ENCODE peak calls at places on chromosome 2, in six cellular contexts. One of them, this sample, is unnamed.

GRCh38 chr2:225735844-225736243 is 336.3 kb downstream of the NYAP2 start:
- DNase-seq in endodermal cell: no peak
- DNase-seq in A673: peak; percentile 86
- DNase-seq in thoracic aorta: no peak
- DNase-seq in psoas muscle: no peak
- DNase-seq in transverse colon: no peak
- DNase-seq in this sample: no peak

GRCh38 chr2:60499651-60500300 is 53.7 kb downstream of the BCL11A start:
- DNase-seq in endodermal cell: no peak
- DNase-seq in A673: no peak
- DNase-seq in thoracic aorta: no peak
- DNase-seq in psoas muscle: no peak
- DNase-seq in transverse colon: no peak
- DNase-seq in this sample: no peak

GRCh38 chr2:9269695-9270365 is 63.2 kb downstream of the ASAP2 start:
- DNase-seq in endodermal cell: no peak
- DNase-seq in A673: no peak
- DNase-seq in thoracic aorta: no peak
- DNase-seq in psoas muscle: no peak
- DNase-seq in transverse colon: no peak
- DNase-seq in this sample: no peak

GRCh38 chr2:24984912-24985311 is 13.2 kb upstream of the DNAJC27 start:
- DNase-seq in endodermal cell: peak; percentile 42
- DNase-seq in A673: peak; percentile 32
- DNase-seq in thoracic aorta: no peak
- DNase-seq in psoas muscle: no peak
- DNase-seq in transverse colon: peak; percentile 18
- DNase-seq in this sample: peak; percentile 73

GRCh38 chr2:48204750-48205136 is 298.4 kb upstream of the FBXO11 start:
- DNase-seq in endodermal cell: no peak
- DNase-seq in A673: no peak
- DNase-seq in thoracic aorta: no peak
- DNase-seq in psoas muscle: no peak
- DNase-seq in transverse colon: no peak
- DNase-seq in this sample: no peak

GRCh38 chr2:112622528-112622849 is 23.2 kb upstream of the SLC20A1 start:
- DNase-seq in endodermal cell: no peak
- DNase-seq in A673: peak; percentile 59
- DNase-seq in thoracic aorta: no peak
- DNase-seq in psoas muscle: no peak
- DNase-seq in transverse colon: no peak
- DNase-seq in this sample: no peak

GRCh38 chr2:156147594-156148330 is 184.8 kb downstream of the NR4A2 start:
- DNase-seq in endodermal cell: no peak
- DNase-seq in A673: no peak
- DNase-seq in thoracic aorta: no peak
- DNase-seq in psoas muscle: no peak
- DNase-seq in transverse colon: no peak
- DNase-seq in this sample: no peak

GRCh38 chr2:130288467-130289403 is 54.0 kb upstream of the IMP4 start:
- DNase-seq in endodermal cell: peak; percentile 91
- DNase-seq in A673: no peak
- DNase-seq in thoracic aorta: no peak
- DNase-seq in psoas muscle: peak; percentile 6
- DNase-seq in transverse colon: no peak
- DNase-seq in this sample: no peak

GRCh38 chr2:230161180-230161579 is 58.6 kb downstream of the SP110 start:
- DNase-seq in endodermal cell: no peak
- DNase-seq in A673: no peak
- DNase-seq in thoracic aorta: no peak
- DNase-seq in psoas muscle: no peak
- DNase-seq in transverse colon: no peak
- DNase-seq in this sample: no peak

GRCh38 chr2:58030789-58031188 is 15.8 kb upstream of the VRK2 start:
- DNase-seq in endodermal cell: no peak
- DNase-seq in A673: no peak
- DNase-seq in thoracic aorta: no peak
- DNase-seq in psoas muscle: no peak
- DNase-seq in transverse colon: no peak
- DNase-seq in this sample: no peak

GRCh38 chr2:150052457-150052856 is 435.0 kb downstream of the RND3 start:
- DNase-seq in endodermal cell: no peak
- DNase-seq in A673: no peak
- DNase-seq in thoracic aorta: no peak
- DNase-seq in psoas muscle: no peak
- DNase-seq in transverse colon: no peak
- DNase-seq in this sample: no peak

GRCh38 chr2:194380011-194380410 is 1277.0 kb upstream of the SLC39A10 start:
- DNase-seq in endodermal cell: no peak
- DNase-seq in A673: no peak
- DNase-seq in thoracic aorta: no peak
- DNase-seq in psoas muscle: no peak
- DNase-seq in transverse colon: no peak
- DNase-seq in this sample: no peak

GRCh38 chr2:53334610-53335009 is 433.0 kb upstream of the CHAC2 start:
- DNase-seq in endodermal cell: no peak
- DNase-seq in A673: no peak
- DNase-seq in thoracic aorta: no peak
- DNase-seq in psoas muscle: no peak
- DNase-seq in transverse colon: no peak
- DNase-seq in this sample: no peak

GRCh38 chr2:120501591-120501990 is 155.7 kb downstream of the INHBB start:
- DNase-seq in endodermal cell: no peak
- DNase-seq in A673: no peak
- DNase-seq in thoracic aorta: no peak
- DNase-seq in psoas muscle: no peak
- DNase-seq in transverse colon: no peak
- DNase-seq in this sample: no peak

GRCh38 chr2:161004379-161004778 is 155.8 kb upstream of the TANK start:
- DNase-seq in endodermal cell: no peak
- DNase-seq in A673: peak; percentile 34
- DNase-seq in thoracic aorta: no peak
- DNase-seq in psoas muscle: no peak
- DNase-seq in transverse colon: no peak
- DNase-seq in this sample: no peak

GRCh38 chr2:227819398-227819697 is 5.7 kb downstream of the CCL20 start:
- DNase-seq in endodermal cell: no peak
- DNase-seq in A673: no peak
- DNase-seq in thoracic aorta: no peak
- DNase-seq in psoas muscle: no peak
- DNase-seq in transverse colon: no peak
- DNase-seq in this sample: no peak

GRCh38 chr2:82811946-82812345 is 1647.1 kb downstream of the SUCLG1 start:
- DNase-seq in endodermal cell: no peak
- DNase-seq in A673: no peak
- DNase-seq in thoracic aorta: no peak
- DNase-seq in psoas muscle: no peak
- DNase-seq in transverse colon: no peak
- DNase-seq in this sample: no peak

GRCh38 chr2:160409480-160409879 is 84.1 kb downstream of the RBMS1 start:
- DNase-seq in endodermal cell: no peak
- DNase-seq in A673: no peak
- DNase-seq in thoracic aorta: no peak
- DNase-seq in psoas muscle: no peak
- DNase-seq in transverse colon: no peak
- DNase-seq in this sample: no peak

DNA sequence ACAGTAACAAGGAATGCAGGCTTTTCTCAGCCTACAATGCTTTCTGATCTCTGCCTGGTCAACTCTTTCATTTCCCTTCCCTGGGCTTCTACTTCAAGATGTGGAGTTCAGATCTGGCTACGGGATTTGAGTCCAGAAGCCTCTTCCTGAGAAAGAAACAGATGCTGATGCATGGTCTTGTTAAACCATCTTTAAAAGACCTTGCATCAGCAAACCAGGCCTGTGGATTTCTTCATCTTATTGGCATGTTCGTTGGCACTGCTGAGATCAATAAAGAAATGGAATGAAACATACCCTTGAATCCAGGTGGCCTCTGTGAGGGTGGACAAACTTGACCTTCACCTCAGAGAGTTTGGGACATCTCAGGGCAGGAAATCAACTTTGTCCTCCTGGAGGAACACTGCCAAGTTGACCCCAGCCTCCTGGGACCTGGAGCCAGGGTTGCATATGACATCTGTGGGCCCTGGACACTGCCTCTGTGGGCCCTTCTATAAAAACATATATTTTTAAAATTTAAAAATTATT is 21.4 kb downstream of the IGFBP2 start:
- DNase-seq in endodermal cell: no peak
- DNase-seq in A673: no peak
- DNase-seq in thoracic aorta: no peak
- DNase-seq in psoas muscle: no peak
- DNase-seq in transverse colon: no peak
- DNase-seq in this sample: no peak
- H3K27ac ChIP-seq in endodermal cell: no peak overlapping the region
- H3K27ac ChIP-seq in A673: peak overlapping the region; percentile 39
- H3K27ac ChIP-seq in thoracic aorta: peak overlapping the region; percentile 69
- H3K27ac ChIP-seq in psoas muscle: no peak overlapping the region
- H3K27ac ChIP-seq in transverse colon: no peak overlapping the region
- H3K27ac ChIP-seq in this sample: no peak overlapping the region

GRCh38 chr2:66498597-66498910 is 63.6 kb downstream of the MEIS1 start:
- DNase-seq in endodermal cell: peak; percentile 51
- DNase-seq in A673: no peak
- DNase-seq in thoracic aorta: no peak
- DNase-seq in psoas muscle: no peak
- DNase-seq in transverse colon: no peak
- DNase-seq in this sample: no peak

GRCh38 chr2:66496680-66497420 is 61.9 kb downstream of the MEIS1 start:
- DNase-seq in endodermal cell: no peak
- DNase-seq in A673: no peak
- DNase-seq in thoracic aorta: no peak
- DNase-seq in psoas muscle: no peak
- DNase-seq in transverse colon: no peak
- DNase-seq in this sample: no peak

GRCh38 chr2:66494708-66495107 is 59.8 kb downstream of the MEIS1 start:
- DNase-seq in endodermal cell: no peak
- DNase-seq in A673: no peak
- DNase-seq in thoracic aorta: peak; percentile 22
- DNase-seq in psoas muscle: peak; percentile 46
- DNase-seq in transverse colon: peak; percentile 48
- DNase-seq in this sample: peak; percentile 30

GRCh38 chr2:66497706-66498596 is 63.0 kb downstream of the MEIS1 start:
- DNase-seq in endodermal cell: no peak
- DNase-seq in A673: no peak
- DNase-seq in thoracic aorta: no peak
- DNase-seq in psoas muscle: no peak
- DNase-seq in transverse colon: no peak
- DNase-seq in this sample: no peak

GRCh38 chr2:66495788-66496640 is 61.1 kb downstream of the MEIS1 start:
- DNase-seq in endodermal cell: peak; percentile 66
- DNase-seq in A673: peak; percentile 56
- DNase-seq in thoracic aorta: peak; percentile 45
- DNase-seq in psoas muscle: peak; percentile 37
- DNase-seq in transverse colon: no peak
- DNase-seq in this sample: peak; percentile 26
- H3K27ac ChIP-seq in endodermal cell: no peak overlapping the region
- H3K27ac ChIP-seq in A673: peak overlapping the region; percentile 31
- H3K27ac ChIP-seq in thoracic aorta: peak overlapping the region; percentile 50
- H3K27ac ChIP-seq in psoas muscle: no peak overlapping the region
- H3K27ac ChIP-seq in transverse colon: peak overlapping the region; percentile 37
- H3K27ac ChIP-seq in this sample: peak overlapping the region; percentile 40

GRCh38 chr2:10372195-10372861 is 69.6 kb downstream of the HPCAL1 start:
- DNase-seq in endodermal cell: peak; percentile 39
- DNase-seq in A673: no peak
- DNase-seq in thoracic aorta: no peak
- DNase-seq in psoas muscle: no peak
- DNase-seq in transverse colon: no peak
- DNase-seq in this sample: no peak
- H3K27ac ChIP-seq in endodermal cell: peak overlapping the region; percentile 53
- H3K27ac ChIP-seq in A673: no peak overlapping the region
- H3K27ac ChIP-seq in thoracic aorta: no peak overlapping the region
- H3K27ac ChIP-seq in psoas muscle: no peak overlapping the region
- H3K27ac ChIP-seq in transverse colon: no peak overlapping the region
- H3K27ac ChIP-seq in this sample: peak overlapping the region; percentile 65

GRCh38 chr2:32947484-32948143 is 861 bp downstream of the LTBP1 start:
- DNase-seq in endodermal cell: peak; percentile 89
- DNase-seq in A673: peak; percentile 19
- DNase-seq in thoracic aorta: no peak
- DNase-seq in psoas muscle: peak; percentile 26
- DNase-seq in transverse colon: peak; percentile 74
- DNase-seq in this sample: peak; percentile 43

GRCh38 chr2:32948266-32948665 is 1.5 kb downstream of the LTBP1 start:
- DNase-seq in endodermal cell: no peak
- DNase-seq in A673: no peak
- DNase-seq in thoracic aorta: no peak
- DNase-seq in psoas muscle: no peak
- DNase-seq in transverse colon: no peak
- DNase-seq in this sample: no peak

GRCh38 chr2:32954206-32954605 is 7.5 kb downstream of the LTBP1 start:
- DNase-seq in endodermal cell: no peak
- DNase-seq in A673: no peak
- DNase-seq in thoracic aorta: no peak
- DNase-seq in psoas muscle: no peak
- DNase-seq in transverse colon: no peak
- DNase-seq in this sample: no peak

GRCh38 chr2:32951672-32952071 is 4.9 kb downstream of the LTBP1 start:
- DNase-seq in endodermal cell: no peak
- DNase-seq in A673: no peak
- DNase-seq in thoracic aorta: no peak
- DNase-seq in psoas muscle: no peak
- DNase-seq in transverse colon: no peak
- DNase-seq in this sample: no peak

DNA sequence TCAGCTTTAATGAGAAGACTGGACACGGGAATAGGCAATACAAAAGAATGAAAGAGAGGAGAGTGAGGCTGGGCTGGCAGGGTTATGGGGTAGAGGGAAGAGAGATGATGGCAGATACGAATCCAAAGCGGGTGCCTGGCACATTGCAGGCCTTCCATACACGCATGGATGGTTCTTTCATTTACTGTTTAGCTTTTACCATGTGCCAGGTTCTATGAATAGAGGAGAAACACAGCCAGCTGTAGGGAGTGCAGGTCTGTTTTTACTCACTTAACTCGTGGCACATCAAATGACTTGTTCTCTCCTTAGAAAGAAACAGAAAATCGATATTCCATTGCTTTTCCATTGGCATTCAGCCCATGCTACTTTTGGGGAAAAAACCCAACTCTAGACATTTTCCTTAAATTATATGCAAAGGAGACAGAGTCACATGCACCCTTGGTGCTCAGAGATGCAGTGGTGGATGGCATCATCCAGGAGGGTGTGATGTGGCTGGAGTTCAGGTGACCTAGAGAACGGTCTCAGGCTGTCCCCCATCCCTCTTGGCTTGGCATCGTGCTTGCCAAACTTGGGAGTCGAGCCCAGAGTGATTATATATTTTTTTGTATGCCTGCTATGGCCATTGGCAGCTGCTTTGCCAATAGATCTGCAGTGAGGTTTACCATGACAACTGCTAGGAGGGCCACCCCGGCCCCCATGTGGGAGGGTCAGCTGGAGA is 6.2 kb downstream of the LTBP1 start:
- DNase-seq in endodermal cell: no peak
- DNase-seq in A673: no peak
- DNase-seq in thoracic aorta: no peak
- DNase-seq in psoas muscle: no peak
- DNase-seq in transverse colon: no peak
- DNase-seq in this sample: no peak
- H3K27ac ChIP-seq in endodermal cell: no peak overlapping the region
- H3K27ac ChIP-seq in A673: no peak overlapping the region
- H3K27ac ChIP-seq in thoracic aorta: no peak overlapping the region
- H3K27ac ChIP-seq in psoas muscle: no peak overlapping the region
- H3K27ac ChIP-seq in transverse colon: no peak overlapping the region
- H3K27ac ChIP-seq in this sample: no peak overlapping the region

This sample was measured in testis.